ENCODE peak calls at places on chromosome 18, in five cellular contexts. One of them, this sample, is unnamed.

GRCh38 chr18:4060427-4061281 is 394.5 kb downstream of the DLGAP1 start:
- DNase-seq in HepG2: no peak
- DNase-seq in HCT116: no peak
- DNase-seq in SK-N-SH: no peak
- DNase-seq in K562: no peak
- DNase-seq in this sample: no peak

GRCh38 chr18:79960921-79961526 is 3.4 kb upstream of the HSBP1L1 start:
- DNase-seq in SK-N-SH: no peak
- DNase-seq in HepG2: no peak
- DNase-seq in HCT116: no peak
- DNase-seq in K562: no peak
- DNase-seq in this sample: no peak

GRCh38 chr18:10927290-10927979 is 221.9 kb downstream of the PIEZO2 start:
- DNase-seq in HepG2: no peak
- DNase-seq in SK-N-SH: no peak
- DNase-seq in K562: no peak
- DNase-seq in HCT116: no peak
- DNase-seq in this sample: no peak

GRCh38 chr18:48393170-48393569 is 16.0 kb downstream of the ZBTB7C start:
- DNase-seq in K562: no peak
- DNase-seq in HCT116: no peak
- DNase-seq in SK-N-SH: no peak
- DNase-seq in HepG2: no peak
- DNase-seq in this sample: no peak

GRCh38 chr18:36396190-36396589 is 98.7 kb downstream of the FHOD3 start:
- DNase-seq in HCT116: peak; percentile 15
- DNase-seq in SK-N-SH: no peak
- DNase-seq in HepG2: no peak
- DNase-seq in K562: no peak
- DNase-seq in this sample: no peak

GRCh38 chr18:35680139-35680551 is 98.6 kb downstream of the GALNT1 start:
- DNase-seq in HepG2: peak; percentile 60
- DNase-seq in K562: no peak
- DNase-seq in SK-N-SH: no peak
- DNase-seq in HCT116: no peak
- DNase-seq in this sample: no peak

GRCh38 chr18:12744103-12744502 is 41.3 kb downstream of the PSMG2 start:
- DNase-seq in K562: peak; percentile 54
- DNase-seq in HepG2: peak; percentile 64
- DNase-seq in SK-N-SH: peak; percentile 66
- DNase-seq in HCT116: peak; percentile 42
- DNase-seq in this sample: no peak

GRCh38 chr18:49616618-49617328 is 54.9 kb downstream of the LIPG start:
- DNase-seq in HepG2: no peak
- DNase-seq in HCT116: no peak
- DNase-seq in SK-N-SH: no peak
- DNase-seq in K562: no peak
- DNase-seq in this sample: peak; percentile 26

GRCh38 chr18:79385749-79386341 is 9.9 kb upstream of the NFATC1 start:
- DNase-seq in HepG2: no peak
- DNase-seq in SK-N-SH: peak; percentile 40
- DNase-seq in K562: no peak
- DNase-seq in HCT116: no peak
- DNase-seq in this sample: no peak

GRCh38 chr18:59697236-59697932 is at the start of gene CCBE1:
- DNase-seq in HepG2: no peak
- DNase-seq in K562: peak; percentile 34
- DNase-seq in SK-N-SH: peak; percentile 70
- DNase-seq in HCT116: peak; percentile 29
- DNase-seq in this sample: no peak

GRCh38 chr18:32086866-32087265 is 4.8 kb upstream of the RNF138 start:
- DNase-seq in HepG2: no peak
- DNase-seq in HCT116: peak; percentile 64
- DNase-seq in SK-N-SH: no peak
- DNase-seq in K562: no peak
- DNase-seq in this sample: no peak

GRCh38 chr18:26230497-26230896 is 4.3 kb downstream of the TAF4B start:
- DNase-seq in HepG2: no peak
- DNase-seq in K562: no peak
- DNase-seq in HCT116: no peak
- DNase-seq in SK-N-SH: no peak
- DNase-seq in this sample: no peak
- TF ChIP-seq ZBTB33 in HepG2: no peak
- TF ChIP-seq ZBTB33 in K562: no peak
- TF ChIP-seq ZBTB33 in HCT116: no peak
- TF ChIP-seq ZBTB33 in SK-N-SH: no peak
- TF ChIP-seq ZBTB33 in this sample: no peak

DNA sequence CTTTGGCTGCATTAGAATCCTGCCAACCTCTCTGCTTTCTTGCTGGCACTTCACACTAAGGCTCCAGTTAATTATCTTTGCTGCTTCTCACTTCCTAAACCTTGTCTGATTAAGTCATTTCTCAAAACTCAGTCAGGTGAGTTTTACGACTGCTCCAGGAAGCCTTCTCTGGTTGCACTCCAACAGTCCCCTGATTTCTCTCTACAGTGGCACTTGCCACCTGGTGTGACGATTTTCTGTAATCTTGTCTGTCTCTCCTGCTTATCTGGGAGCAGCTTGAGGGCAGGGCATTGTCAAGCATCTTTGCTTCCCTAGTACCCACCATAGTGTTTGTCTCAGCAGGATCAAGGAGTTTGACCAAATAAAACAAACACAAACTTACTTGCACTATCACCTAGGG is 10.4 kb upstream of the GATA6 start:
- DNase-seq in K562: no peak
- DNase-seq in HCT116: no peak
- DNase-seq in SK-N-SH: no peak
- DNase-seq in HepG2: no peak
- DNase-seq in this sample: no peak
- TF ChIP-seq ZBTB33 in K562: no peak
- TF ChIP-seq ZBTB33 in HCT116: no peak
- TF ChIP-seq ZBTB33 in SK-N-SH: no peak
- TF ChIP-seq ZBTB33 in HepG2: no peak
- TF ChIP-seq ZBTB33 in this sample: no peak

GRCh38 chr18:55635439-55635838 is 47.4 kb upstream of the TCF4 start:
- DNase-seq in HCT116: no peak
- DNase-seq in K562: no peak
- DNase-seq in HepG2: no peak
- DNase-seq in SK-N-SH: no peak
- DNase-seq in this sample: no peak
- TF ChIP-seq ZBTB33 in HCT116: no peak
- TF ChIP-seq ZBTB33 in K562: no peak
- TF ChIP-seq ZBTB33 in HepG2: no peak
- TF ChIP-seq ZBTB33 in SK-N-SH: no peak
- TF ChIP-seq ZBTB33 in this sample: no peak

DNA sequence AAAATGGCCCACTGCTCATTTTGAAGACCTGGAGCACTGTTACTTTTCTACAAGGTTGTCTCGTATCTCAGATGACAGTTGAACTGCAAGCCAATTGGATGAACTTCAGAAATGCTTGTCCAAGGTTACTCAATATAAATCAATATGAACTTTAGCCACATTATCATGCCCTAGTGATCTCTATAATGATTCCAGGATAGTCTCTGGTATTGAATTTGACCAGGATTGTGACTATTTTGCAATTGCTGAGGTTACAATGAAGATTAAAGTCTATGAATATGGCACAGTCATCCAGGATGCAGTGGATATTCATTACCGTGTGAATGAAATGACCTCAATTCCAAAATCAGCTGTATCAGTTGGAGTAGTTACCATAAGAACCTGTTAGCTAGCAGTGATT is 196.0 kb upstream of the RAB12 start:
- DNase-seq in HCT116: no peak
- DNase-seq in HepG2: no peak
- DNase-seq in SK-N-SH: no peak
- DNase-seq in K562: no peak
- DNase-seq in this sample: no peak
- TF ChIP-seq ZBTB33 in HCT116: no peak
- TF ChIP-seq ZBTB33 in HepG2: no peak
- TF ChIP-seq ZBTB33 in SK-N-SH: no peak
- TF ChIP-seq ZBTB33 in K562: no peak
- TF ChIP-seq ZBTB33 in this sample: no peak

DNA sequence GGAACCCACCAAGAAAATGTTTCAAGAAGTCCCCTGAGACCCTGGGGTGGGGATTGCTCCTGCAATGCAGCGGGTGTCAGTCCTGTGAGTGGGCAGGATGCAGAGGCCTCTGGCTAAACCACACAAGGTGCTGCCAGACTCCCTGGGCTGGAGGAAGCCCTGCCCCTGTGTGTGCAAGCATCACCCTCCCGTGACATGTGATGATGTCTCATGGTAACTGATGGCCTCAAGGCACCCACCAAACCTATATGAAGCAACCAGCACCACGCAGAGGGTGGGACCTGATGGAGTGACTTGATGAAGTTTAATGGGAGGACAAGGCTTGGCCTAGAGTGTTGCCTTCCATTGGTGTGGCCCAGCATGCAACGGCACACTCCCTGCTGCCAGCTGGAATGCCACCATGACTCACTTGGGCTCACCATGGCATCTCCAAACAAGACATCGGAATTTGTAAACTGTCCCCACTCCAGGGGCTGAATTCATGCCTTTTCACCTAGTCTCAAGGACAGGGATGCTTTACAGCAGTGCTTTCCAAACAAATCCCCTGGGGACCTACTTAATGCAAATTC is 8.7 kb upstream of the SLC14A1 start:
- DNase-seq in SK-N-SH: no peak
- DNase-seq in HCT116: no peak
- DNase-seq in HepG2: no peak
- DNase-seq in K562: no peak
- DNase-seq in this sample: no peak
- TF ChIP-seq ZBTB33 in SK-N-SH: no peak
- TF ChIP-seq ZBTB33 in HCT116: no peak
- TF ChIP-seq ZBTB33 in HepG2: no peak
- TF ChIP-seq ZBTB33 in K562: no peak
- TF ChIP-seq ZBTB33 in this sample: no peak